ENCODE peak calls at places on chromosome 17, in eight cellular contexts. Y is Daoy; H is GDM1; G is effector CD4-positive, alpha-beta T cell; K is K562; W is NCI-H1105 treated with DMSO at 0.1 percent for 48 hours; M is H7; Q is GM18507. S is an unnamed sample.

GRCh38 chr17:70076189-70076588 is 1.2 kb downstream of the KCNJ16 start:
- DNase-seq in Y (no peak), H (no peak), G (no peak), K (no peak), W (no peak), M (no peak), Q (no peak), S (no peak)

GRCh38 chr17:53924530-53925455 is 102.1 kb downstream of the KIF2B start:
- DNase-seq in Y (no peak), H (no peak), G (no peak), K (no peak), W (no peak), M (no peak), Q (no peak), S (no peak)

GRCh38 chr17:51120357-51120738 is 320 bp downstream of the SPAG9 start:
- DNase-seq in Y (peak; percentile 41), H (no peak), G (peak; percentile 40), K (no peak), W (peak; percentile 48), M (peak; percentile 73), Q (peak; percentile 30), S (no peak)

GRCh38 chr17:15478845-15479244 is 11.4 kb upstream of the CDRT4 start:
- DNase-seq in Y (no peak), H (no peak), G (no peak), K (no peak), W (no peak), M (no peak), Q (no peak), S (no peak)

GRCh38 chr17:16178836-16179235 is 36.5 kb downstream of the NCOR1 start:
- DNase-seq in Y (no peak), H (no peak), G (no peak), K (no peak), W (no peak), M (no peak), Q (no peak), S (no peak)

GRCh38 chr17:488993-489757 is 136.6 kb upstream of the RPH3AL start:
- DNase-seq in Y (no peak), H (no peak), G (peak; percentile 25), K (no peak), W (no peak), M (peak; percentile 73), Q (no peak), S (no peak)

GRCh38 chr17:74429604-74430384 is 2.1 kb upstream of the GPRC5C start:
- DNase-seq in Y (peak; percentile 53), H (no peak), G (no peak), K (no peak), W (no peak), M (peak; percentile 76), Q (no peak), S (no peak)

GRCh38 chr17:37111329-37111728 is 162.6 kb downstream of the AATF start:
- DNase-seq in Y (no peak), H (no peak), G (no peak), K (no peak), W (no peak), M (no peak), Q (no peak), S (no peak)

GRCh38 chr17:74647871-74648672 is 24.5 kb upstream of the CD300E start:
- DNase-seq in Y (no peak), H (no peak), G (no peak), K (no peak), W (no peak), M (no peak), Q (no peak), S (no peak)